ENCODE peak calls at places on chromosomes 6 and 20, in six cellular contexts. L, C, T, K, J and M are unnamed samples.

GRCh38 chr6:166565084-166565651 is 21.3 kb downstream of the RAMACL start:
- DNase-seq in K (no peak), L (no peak), T (no peak), C (no peak), J (no peak), M (no peak)

GRCh38 chr6:33979750-33980149 is 166.1 kb downstream of the GRM4 start:
- DNase-seq in L (no peak), C (no peak), T (no peak), K (no peak), J (no peak), M (no peak)

GRCh38 chr6:7148100-7148822 is 40.5 kb downstream of the RREB1 start:
- DNase-seq in T (peak; percentile 79), K (no peak), C (no peak), J (no peak), L (no peak), M (peak; percentile 63)

GRCh38 chr20:61353261-61353995 is 101.4 kb downstream of the CDH4 start:
- DNase-seq in C (no peak), L (no peak), K (no peak), T (peak; percentile 37), J (peak; percentile 19), M (peak; percentile 18)

GRCh38 chr6:49072885-49073620 is 390.0 kb downstream of the MMUT start:
- DNase-seq in C (no peak), J (no peak), K (no peak), T (no peak), L (no peak), M (no peak)

GRCh38 chr20:22652685-22653568 is 68.6 kb upstream of the FOXA2 start:
- DNase-seq in C (no peak), K (peak; percentile 55), L (no peak), T (no peak), J (peak; percentile 47), M (no peak)

GRCh38 chr20:19100975-19101374 is 111.5 kb upstream of the SLC24A3 start:
- DNase-seq in K (no peak), L (no peak), C (no peak), J (no peak), T (no peak), M (no peak)

GRCh38 chr20:44068780-44069191 is 118.2 kb downstream of the JPH2 start:
- DNase-seq in C (no peak), K (no peak), L (no peak), J (no peak), T (no peak), M (no peak)

GRCh38 chr6:28139860-28140500 is 1.7 kb upstream of the ZKSCAN8 start:
- DNase-seq in C (no peak), L (no peak), T (no peak), K (no peak), J (no peak), M (no peak)

GRCh38 chr20:25233016-25233772 is 14.7 kb upstream of the PYGB start:
- DNase-seq in K (no peak), T (peak; percentile 65), L (no peak), C (no peak), J (peak; percentile 27), M (no peak)

GRCh38 chr20:44423480-44423879 is 52.2 kb upstream of the TTPAL start:
- DNase-seq in L (no peak), K (no peak), T (no peak), C (no peak), J (no peak), M (no peak)

GRCh38 chr6:4603291-4603690 is 172.9 kb upstream of the CDYL start:
- DNase-seq in J (no peak), K (no peak), T (peak; percentile 67), L (no peak), C (no peak), M (peak; percentile 92)

GRCh38 chr20:4216142-4216735 is 200.9 kb upstream of the RNF24 start:
- DNase-seq in K (no peak), J (no peak), T (peak; percentile 38), C (no peak), L (no peak), M (no peak)

GRCh38 chr6:106002005-106002404 is 84.1 kb upstream of the PRDM1 start:
- DNase-seq in L (no peak), C (no peak), K (no peak), J (peak; percentile 63), T (no peak), M (no peak)

GRCh38 chr6:12060780-12061619 is 48.9 kb downstream of the HIVEP1 start:
- DNase-seq in C (peak; percentile 46), K (peak; percentile 88), J (peak; percentile 94), L (peak; percentile 39), T (peak; percentile 51), M (peak; percentile 79)

GRCh38 chr6:147970970-147971369 is 371.7 kb upstream of the SASH1 start:
- DNase-seq in C (no peak), T (peak; percentile 5), L (no peak), J (peak; percentile 33), K (no peak), M (peak; percentile 20)

GRCh38 chr20:61086031-61086430 is 166.0 kb upstream of the CDH4 start:
- DNase-seq in T (no peak), L (no peak), J (no peak), K (no peak), C (no peak), M (no peak)

GRCh38 chr6:38151580-38152500 is 332.3 kb downstream of the ZFAND3 start:
- DNase-seq in C (no peak), T (no peak), K (peak; percentile 4), J (no peak), L (no peak), M (no peak)

GRCh38 chr20:49270736-49271135 is 7.1 kb downstream of the ZNFX1 start:
- DNase-seq in K (no peak), C (no peak), T (no peak), L (no peak), J (no peak), M (no peak)

GRCh38 chr6:89984926-89985743 is 90.9 kb downstream of the GJA10 start:
- DNase-seq in L (no peak), C (no peak), K (no peak), T (peak; percentile 76), J (no peak), M (peak; percentile 56)

GRCh38 chr6:119220452-119220851 is 129.1 kb downstream of the MAN1A1 start:
- DNase-seq in K (no peak), J (no peak), L (no peak), T (no peak), C (no peak), M (no peak)

GRCh38 chr20:20637998-20638397 is 74.4 kb downstream of the RALGAPA2 start:
- DNase-seq in J (no peak), T (no peak), L (no peak), C (no peak), K (no peak), M (no peak)

GRCh38 chr6:150764638-150765456 is 100.7 kb upstream of the MTHFD1L start:
- DNase-seq in L (no peak), J (no peak), C (no peak), K (no peak), T (no peak), M (no peak)

GRCh38 chr6:33619166-33619565 is 2.0 kb upstream of the ITPR3 start:
- DNase-seq in T (no peak), K (no peak), L (no peak), C (no peak), J (no peak), M (no peak)

GRCh38 chr6:3921663-3922062 is 72.5 kb downstream of the FAM50B start:
- DNase-seq in C (no peak), L (no peak), T (no peak), K (no peak), J (no peak), M (no peak)

GRCh38 chr6:145137425-145137824 is 597.9 kb downstream of the EPM2A start:
- DNase-seq in J (peak; percentile 42), K (no peak), L (no peak), T (peak; percentile 38), C (no peak), M (peak; percentile 16)

GRCh38 chr6:167145468-167145867 is 12.3 kb downstream of the GPR31 start:
- DNase-seq in L (no peak), J (no peak), K (no peak), T (no peak), C (no peak), M (no peak)

GRCh38 chr6:143634486-143634885 is 43.3 kb upstream of the PHACTR2 start:
- DNase-seq in C (no peak), L (no peak), T (peak; percentile 4), J (peak; percentile 80), K (no peak), M (no peak)

GRCh38 chr20:37228656-37229055 is 33.0 kb downstream of the GHRH start:
- DNase-seq in J (no peak), L (no peak), C (no peak), T (no peak), K (no peak), M (no peak)

GRCh38 chr6:130575971-130576370 is 210.2 kb downstream of the TMEM200A start:
- DNase-seq in K (no peak), J (no peak), T (no peak), C (no peak), L (no peak), M (no peak)

GRCh38 chr6:45738057-45738455 is 277.6 kb downstream of the CLIC5 start:
- DNase-seq in J (no peak), K (no peak), T (no peak), L (no peak), C (no peak), M (no peak)
- H2BK15ac ChIP-seq in J (no peak overlapping the region), K (no peak overlapping the region), T (no peak overlapping the region), L (no peak overlapping the region), C (no peak overlapping the region), M (no peak overlapping the region)

DNA sequence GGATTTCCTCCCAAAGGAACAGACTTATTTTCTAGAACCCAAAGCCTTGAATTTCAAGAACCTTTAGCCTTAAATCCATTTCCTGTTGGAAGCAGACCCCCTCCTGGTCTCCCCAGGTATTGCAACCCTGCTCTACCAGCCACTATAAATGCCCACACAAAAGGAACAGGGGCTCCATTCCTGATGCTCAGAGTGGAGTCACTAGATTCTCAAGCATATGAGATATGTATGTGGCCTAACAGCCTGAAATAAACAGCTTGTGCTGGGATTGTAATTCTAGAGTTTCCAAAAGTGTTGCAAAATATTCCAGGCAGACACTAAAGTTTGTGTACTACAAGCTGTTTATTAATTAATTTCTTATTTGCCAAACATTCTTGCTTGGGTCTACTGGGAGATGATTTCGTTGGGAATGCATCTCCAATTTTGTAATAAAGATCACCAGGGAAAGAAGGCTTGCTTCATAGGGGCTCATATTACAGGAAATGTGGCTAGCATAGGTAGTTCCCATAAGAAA is 44.8 kb downstream of the RIPOR3 start:
- DNase-seq in K (no peak), T (peak; percentile 86), L (no peak), C (no peak), J (no peak), M (peak; percentile 89)
- H4K8ac ChIP-seq in K (no peak overlapping the region), T (peak overlapping the region; percentile 94), L (no peak overlapping the region), C (no peak overlapping the region), J (no peak overlapping the region), M (peak overlapping the region; percentile 99)

GRCh38 chr6:138663892-138664291 is 109.7 kb upstream of the CCDC28A start:
- DNase-seq in L (no peak), K (no peak), J (no peak), T (no peak), C (no peak), M (no peak)
- H3K4ac ChIP-seq in L (no peak overlapping the region), K (no peak overlapping the region), J (no peak overlapping the region), T (no peak overlapping the region), C (no peak overlapping the region), M (no peak overlapping the region)

DNA sequence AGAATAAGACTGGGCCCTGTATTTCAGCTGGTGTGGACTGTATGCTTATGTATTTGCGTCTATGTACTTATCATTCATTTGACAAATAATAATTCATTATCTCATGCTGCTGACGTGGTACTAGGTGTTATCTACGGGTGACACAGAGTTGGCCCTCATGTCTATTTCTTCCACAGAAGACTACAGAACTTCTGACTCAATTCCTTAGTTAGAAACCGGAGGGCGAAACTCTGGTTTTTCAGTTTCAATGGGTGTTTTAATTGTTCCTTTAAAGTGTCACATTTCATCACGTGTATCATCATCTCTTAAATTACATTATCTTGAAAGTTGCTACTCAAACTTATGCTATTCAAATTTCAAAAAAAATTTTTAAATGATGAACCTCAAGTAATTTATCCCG is 305.8 kb downstream of the CLIC5 start:
- DNase-seq in J (no peak), K (no peak), T (no peak), C (no peak), L (no peak), M (no peak)
- H2BK15ac ChIP-seq in J (no peak overlapping the region), K (no peak overlapping the region), T (peak overlapping the region; percentile 40), C (no peak overlapping the region), L (no peak overlapping the region), M (no peak overlapping the region)